ENCODE peak calls at places on chromosome 2, in four cellular contexts. P is stromal cell of bone marrow, S is pancreas, J is RWPE1. X is an unnamed sample.

GRCh38 chr2:218858671-218859555 is 692 bp upstream of the WNT6 start:
- DNase-seq in J (no peak), S (no peak), P (no peak), X (no peak)

GRCh38 chr2:106703161-106703560 is 182.8 kb downstream of the ST6GAL2 start:
- DNase-seq in P (no peak), J (no peak), S (no peak), X (no peak)

GRCh38 chr2:136051725-136052048 is 66.3 kb upstream of the DARS1 start:
- DNase-seq in J (no peak), P (no peak), S (no peak), X (no peak)

GRCh38 chr2:41851554-41851953 is 196.3 kb upstream of the PKDCC start:
- DNase-seq in J (no peak), P (no peak), S (no peak), X (no peak)

GRCh38 chr2:232368311-232368731 is 10.2 kb upstream of the ALPP start:
- DNase-seq in S (no peak), P (no peak), J (no peak), X (no peak)

GRCh38 chr2:54560146-54560881 is 104.2 kb downstream of the SPTBN1 start:
- DNase-seq in J (peak), S (peak), P (no peak), X (no peak)

GRCh38 chr2:39234754-39235153 is 9.0 kb downstream of the CDKL4 start:
- DNase-seq in P (no peak), J (no peak), S (no peak), X (no peak)

GRCh38 chr2:71824436-71824835 is 323.2 kb downstream of the CYP26B1 start:
- DNase-seq in S (no peak), J (peak), P (no peak), X (no peak)

GRCh38 chr2:240624950-240625621 is at the start of gene GPR35:
- DNase-seq in P (no peak), J (no peak), S (peak), X (peak)

GRCh38 chr2:240024766-240025165 is 376 bp downstream of the NDUFA10 start:
- DNase-seq in J (peak), S (peak), P (no peak), X (no peak)

GRCh38 chr2:70124983-70125480 is 37.8 kb downstream of the PCBP1 start:
- DNase-seq in J (no peak), S (peak), P (no peak), X (no peak)

GRCh38 chr2:98148968-98149697 is 62.2 kb downstream of the VWA3B start:
- DNase-seq in S (peak), P (peak), J (peak), X (peak)

GRCh38 chr2:183389546-183390080 is 265.4 kb downstream of the NUP35 start:
- DNase-seq in J (no peak), S (no peak), P (no peak), X (no peak)

GRCh38 chr2:241035142-241035817 is 36.9 kb downstream of the SNED1 start:
- DNase-seq in J (no peak), S (no peak), P (no peak), X (no peak)

GRCh38 chr2:95018861-95019550 is 6.5 kb upstream of the MAL start:
- DNase-seq in J (no peak), S (no peak), P (no peak), X (no peak)

GRCh38 chr2:207046642-207047213 is 107.4 kb downstream of the CPO start:
- DNase-seq in S (no peak), J (no peak), P (no peak), X (peak)

GRCh38 chr2:16774980-16775963 is 109.6 kb upstream of the CYRIA start:
- DNase-seq in S (no peak), P (no peak), J (peak), X (no peak)

GRCh38 chr2:227577555-227577954 is 21.1 kb upstream of the SCYGR2 start:
- DNase-seq in J (no peak), S (no peak), P (no peak), X (no peak)

GRCh38 chr2:27823135-27823534 is 51.6 kb downstream of the MRPL33 start:
- DNase-seq in S (no peak), P (no peak), J (no peak), X (no peak)

GRCh38 chr2:185268651-185269050 is 470.0 kb upstream of the FSIP2 start:
- DNase-seq in S (no peak), J (no peak), P (no peak), X (no peak)

GRCh38 chr2:31390324-31390723 is 24.2 kb downstream of the XDH start:
- DNase-seq in S (no peak), J (peak), P (no peak), X (no peak)

GRCh38 chr2:59713577-59713976 is 839.9 kb downstream of the BCL11A start:
- DNase-seq in J (no peak), P (no peak), S (no peak), X (no peak)

GRCh38 chr2:9753665-9754531 is 89.4 kb upstream of the TAF1B start:
- DNase-seq in S (no peak), J (peak), P (no peak), X (no peak)

GRCh38 chr2:120415728-120416509 is 70.0 kb downstream of the INHBB start:
- DNase-seq in S (no peak), P (no peak), J (no peak), X (no peak)

GRCh38 chr2:3292416-3292815 is 85.2 kb downstream of the EIPR1 start:
- DNase-seq in J (no peak), S (no peak), P (no peak), X (no peak)

GRCh38 chr2:128599700-128600099 is 281.0 kb upstream of the HS6ST1 start:
- DNase-seq in P (no peak), J (no peak), S (peak), X (no peak)

GRCh38 chr2:200081221-200081620 is 125.8 kb downstream of the MAIP1 start:
- DNase-seq in J (no peak), P (no peak), S (no peak), X (no peak)